ENCODE peak calls at places on chromosomes 5 and 9, in four cellular contexts. One of them, this sample, is unnamed.

GRCh38 chr9:114271556-114272510 is 51.1 kb upstream of the ORM1 start:
- DNase-seq in HepG2: peak
- DNase-seq in HCT116: peak
- DNase-seq in Panc1: no peak
- DNase-seq in this sample: no peak

GRCh38 chr5:34552129-34552528 is 104.0 kb upstream of the RAI14 start:
- DNase-seq in HepG2: no peak
- DNase-seq in HCT116: no peak
- DNase-seq in Panc1: no peak
- DNase-seq in this sample: no peak

GRCh38 chr5:139140631-139141071 is 57.5 kb downstream of the SIL1 start:
- DNase-seq in HepG2: no peak
- DNase-seq in HCT116: no peak
- DNase-seq in Panc1: no peak
- DNase-seq in this sample: no peak

GRCh38 chr5:59275537-59276276 is 617.8 kb downstream of the PDE4D start:
- DNase-seq in HepG2: no peak
- DNase-seq in HCT116: no peak
- DNase-seq in Panc1: no peak
- DNase-seq in this sample: no peak

GRCh38 chr5:98750693-98751092 is 22.8 kb upstream of the RGMB start:
- DNase-seq in HepG2: peak
- DNase-seq in HCT116: no peak
- DNase-seq in Panc1: no peak
- DNase-seq in this sample: no peak

GRCh38 chr9:5870020-5870339 is 20.7 kb upstream of the MLANA start:
- DNase-seq in HepG2: no peak
- DNase-seq in HCT116: no peak
- DNase-seq in Panc1: no peak
- DNase-seq in this sample: no peak

GRCh38 chr5:80566711-80567259 is 3.3 kb downstream of the ANKRD34B start:
- DNase-seq in HepG2: no peak
- DNase-seq in HCT116: no peak
- DNase-seq in Panc1: no peak
- DNase-seq in this sample: no peak

GRCh38 chr5:97528941-97529340 is 345.9 kb upstream of the RIOK2 start:
- DNase-seq in HepG2: no peak
- DNase-seq in HCT116: no peak
- DNase-seq in Panc1: no peak
- DNase-seq in this sample: no peak

GRCh38 chr5:80238778-80239679 is 16.8 kb downstream of the SERINC5 start:
- DNase-seq in HepG2: no peak
- DNase-seq in HCT116: no peak
- DNase-seq in Panc1: no peak
- DNase-seq in this sample: no peak

GRCh38 chr9:125261501-125262216 is at the start of gene GAPVD1:
- DNase-seq in HepG2: peak
- DNase-seq in HCT116: peak
- DNase-seq in Panc1: no peak
- DNase-seq in this sample: peak

GRCh38 chr5:139137703-139138102 is 60.5 kb downstream of the SIL1 start:
- DNase-seq in HepG2: peak
- DNase-seq in HCT116: peak
- DNase-seq in Panc1: no peak
- DNase-seq in this sample: peak

GRCh38 chr5:5667136-5667554 is 244.7 kb downstream of the ICE1 start:
- DNase-seq in HepG2: no peak
- DNase-seq in HCT116: no peak
- DNase-seq in Panc1: no peak
- DNase-seq in this sample: no peak

GRCh38 chr5:172594867-172595466 is 46.1 kb upstream of the NEURL1B start:
- DNase-seq in HepG2: no peak
- DNase-seq in HCT116: no peak
- DNase-seq in Panc1: no peak
- DNase-seq in this sample: no peak

GRCh38 chr5:142853682-142854081 is 83.5 kb downstream of the ARHGAP26 start:
- DNase-seq in HepG2: no peak
- DNase-seq in HCT116: no peak
- DNase-seq in Panc1: no peak
- DNase-seq in this sample: no peak

GRCh38 chr5:120413706-120414105 is 50.4 kb upstream of the PRR16 start:
- DNase-seq in HepG2: no peak
- DNase-seq in HCT116: no peak
- DNase-seq in Panc1: no peak
- DNase-seq in this sample: no peak

GRCh38 chr5:165457854-165458481 is 1952.5 kb downstream of the MAT2B start:
- DNase-seq in HepG2: no peak
- DNase-seq in HCT116: no peak
- DNase-seq in Panc1: no peak
- DNase-seq in this sample: peak

GRCh38 chr5:52388349-52388748 is 399.4 kb upstream of the ITGA1 start:
- DNase-seq in HepG2: no peak
- DNase-seq in HCT116: no peak
- DNase-seq in Panc1: no peak
- DNase-seq in this sample: no peak

GRCh38 chr9:89802809-89803355 is 198.1 kb downstream of the GADD45G start:
- DNase-seq in HepG2: no peak
- DNase-seq in HCT116: peak
- DNase-seq in Panc1: no peak
- DNase-seq in this sample: no peak

GRCh38 chr5:13664377-13664776 is 280.1 kb downstream of the DNAH5 start:
- DNase-seq in HepG2: no peak
- DNase-seq in HCT116: no peak
- DNase-seq in Panc1: no peak
- DNase-seq in this sample: no peak

GRCh38 chr9:79570449-79571308 is 1.1 kb upstream of the TLE4 start:
- DNase-seq in HepG2: no peak
- DNase-seq in HCT116: no peak
- DNase-seq in Panc1: no peak
- DNase-seq in this sample: peak

GRCh38 chr9:127572961-127573727 is 38.9 kb upstream of the STXBP1 start:
- DNase-seq in HepG2: no peak
- DNase-seq in HCT116: no peak
- DNase-seq in Panc1: no peak
- DNase-seq in this sample: no peak

GRCh38 chr9:128260340-128260739 is 15.5 kb downstream of the GOLGA2 start:
- DNase-seq in HepG2: no peak
- DNase-seq in HCT116: no peak
- DNase-seq in Panc1: no peak
- DNase-seq in this sample: no peak

GRCh38 chr5:120465281-120465961 is 1.3 kb downstream of the PRR16 start:
- DNase-seq in HepG2: no peak
- DNase-seq in HCT116: no peak
- DNase-seq in Panc1: no peak
- DNase-seq in this sample: peak

GRCh38 chr5:123273984-123274383 is 149.2 kb downstream of the CEP120 start:
- DNase-seq in HepG2: no peak
- DNase-seq in HCT116: no peak
- DNase-seq in Panc1: no peak
- DNase-seq in this sample: no peak

GRCh38 chr9:108478431-108478837 is 377.4 kb downstream of the ACTL7B start:
- DNase-seq in HepG2: no peak
- DNase-seq in HCT116: no peak
- DNase-seq in Panc1: no peak
- DNase-seq in this sample: no peak

GRCh38 chr9:135644631-135645218 is 5.4 kb upstream of the GLT6D1 start:
- DNase-seq in HepG2: no peak
- DNase-seq in HCT116: no peak
- DNase-seq in Panc1: no peak
- DNase-seq in this sample: no peak

GRCh38 chr5:73796164-73797141 is 170.5 kb downstream of the ARHGEF28 start:
- DNase-seq in HepG2: peak
- DNase-seq in HCT116: no peak
- DNase-seq in Panc1: peak
- DNase-seq in this sample: no peak

GRCh38 chr9:114031948-114032688 is 46.0 kb downstream of the AMBP start:
- DNase-seq in HepG2: no peak
- DNase-seq in HCT116: no peak
- DNase-seq in Panc1: no peak
- DNase-seq in this sample: no peak

GRCh38 chr9:73137286-73137899 is 14.3 kb upstream of the ANXA1 start:
- DNase-seq in HepG2: no peak
- DNase-seq in HCT116: no peak
- DNase-seq in Panc1: no peak
- DNase-seq in this sample: no peak

GRCh38 chr5:147673276-147673675 is 109.3 kb downstream of the JAKMIP2 start:
- DNase-seq in HepG2: no peak
- DNase-seq in HCT116: no peak
- DNase-seq in Panc1: no peak
- DNase-seq in this sample: no peak

GRCh38 chr9:15160673-15161072 is 146.3 kb downstream of the TTC39B start:
- DNase-seq in HepG2: no peak
- DNase-seq in HCT116: no peak
- DNase-seq in Panc1: no peak
- DNase-seq in this sample: no peak

GRCh38 chr5:32880781-32881180 is 169.7 kb downstream of the NPR3 start:
- DNase-seq in HepG2: no peak
- DNase-seq in HCT116: no peak
- DNase-seq in Panc1: no peak
- DNase-seq in this sample: no peak

GRCh38 chr5:179130101-179130681 is 70.0 kb downstream of the ZNF354C start:
- DNase-seq in HepG2: no peak
- DNase-seq in HCT116: no peak
- DNase-seq in Panc1: no peak
- DNase-seq in this sample: no peak

DNA sequence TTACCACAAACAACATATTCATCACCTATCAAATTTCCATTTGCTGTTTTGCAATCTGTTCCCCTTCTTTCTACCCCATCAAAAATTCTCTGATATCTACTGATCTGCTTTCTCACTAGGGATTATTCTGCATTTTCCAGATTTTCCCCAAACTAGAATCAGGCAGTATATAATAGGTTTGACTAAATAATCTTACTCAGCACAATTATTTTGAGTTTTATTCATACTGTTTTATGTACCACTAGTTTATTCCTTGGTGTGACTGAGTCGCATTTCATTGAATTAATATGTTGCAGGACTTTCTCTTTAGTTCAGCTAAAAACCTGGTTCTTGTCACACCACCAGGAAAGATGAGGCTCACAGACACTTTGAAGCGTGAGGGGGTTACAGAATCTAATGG is 131.4 kb downstream of the CYLC2 start:
- DNase-seq in HepG2: no peak
- DNase-seq in HCT116: no peak
- DNase-seq in Panc1: no peak
- DNase-seq in this sample: no peak
- TF ChIP-seq TCF7L2 in HepG2: no peak
- TF ChIP-seq TCF7L2 in HCT116: no peak
- TF ChIP-seq TCF7L2 in Panc1: no peak
- TF ChIP-seq TCF7L2 in this sample: no peak

GRCh38 chr5:168713051-168713450 is 133.9 kb upstream of the PANK3 start:
- DNase-seq in HepG2: no peak
- DNase-seq in HCT116: no peak
- DNase-seq in Panc1: no peak
- DNase-seq in this sample: no peak
- TF ChIP-seq TCF7L2 in HepG2: no peak
- TF ChIP-seq TCF7L2 in HCT116: no peak
- TF ChIP-seq TCF7L2 in Panc1: no peak
- TF ChIP-seq TCF7L2 in this sample: no peak

GRCh38 chr5:149300441-149300840 is 28.8 kb downstream of the AFAP1L1 start:
- DNase-seq in HepG2: no peak
- DNase-seq in HCT116: no peak
- DNase-seq in Panc1: no peak
- DNase-seq in this sample: no peak

GRCh38 chr5:149297340-149298023 is 25.8 kb downstream of the AFAP1L1 start:
- DNase-seq in HepG2: no peak
- DNase-seq in HCT116: no peak
- DNase-seq in Panc1: no peak
- DNase-seq in this sample: no peak

GRCh38 chr5:149298163-149298562 is 26.5 kb downstream of the AFAP1L1 start:
- DNase-seq in HepG2: no peak
- DNase-seq in HCT116: no peak
- DNase-seq in Panc1: no peak
- DNase-seq in this sample: no peak

GRCh38 chr5:149299451-149300054 is 27.9 kb downstream of the AFAP1L1 start:
- DNase-seq in HepG2: peak
- DNase-seq in HCT116: no peak
- DNase-seq in Panc1: no peak
- DNase-seq in this sample: no peak

GRCh38 chr5:149298857-149299404 is 27.3 kb downstream of the AFAP1L1 start:
- DNase-seq in HepG2: no peak
- DNase-seq in HCT116: no peak
- DNase-seq in Panc1: no peak
- DNase-seq in this sample: no peak
- TF ChIP-seq TCF7L2 in HepG2: no peak
- TF ChIP-seq TCF7L2 in HCT116: no peak
- TF ChIP-seq TCF7L2 in Panc1: no peak
- TF ChIP-seq TCF7L2 in this sample: no peak

DNA sequence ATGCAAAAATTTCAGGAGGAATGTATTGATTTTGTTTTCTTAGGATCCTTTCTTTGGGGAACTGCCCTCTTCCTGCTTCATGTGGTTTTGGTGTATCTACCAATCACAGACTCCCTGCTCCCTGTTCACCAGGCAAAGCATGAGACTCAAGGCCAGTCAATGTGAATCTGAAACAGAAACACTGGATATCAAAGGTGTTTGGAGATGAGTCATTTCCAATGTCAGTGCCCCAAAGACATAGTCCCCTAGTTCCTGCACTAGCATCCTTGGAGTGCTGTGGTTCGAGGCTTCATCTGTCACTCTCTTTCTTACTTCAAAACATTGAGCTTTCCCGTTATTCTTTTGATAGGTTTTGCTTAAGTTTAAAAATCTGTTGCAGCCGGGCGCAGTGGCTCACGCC is 8.1 kb downstream of the PPP3R2 start:
- DNase-seq in HepG2: peak
- DNase-seq in HCT116: no peak
- DNase-seq in Panc1: no peak
- DNase-seq in this sample: no peak
- TF ChIP-seq TCF7L2 in HepG2: no peak
- TF ChIP-seq TCF7L2 in HCT116: no peak
- TF ChIP-seq TCF7L2 in Panc1: no peak
- TF ChIP-seq TCF7L2 in this sample: no peak

GRCh38 chr5:155299342-155300006 is 285.9 kb downstream of the KIF4B start:
- DNase-seq in HepG2: no peak
- DNase-seq in HCT116: no peak
- DNase-seq in Panc1: no peak
- DNase-seq in this sample: no peak
- TF ChIP-seq TCF7L2 in HepG2: no peak
- TF ChIP-seq TCF7L2 in HCT116: no peak
- TF ChIP-seq TCF7L2 in Panc1: no peak
- TF ChIP-seq TCF7L2 in this sample: no peak

This sample was measured in K562.